ENCODE peak calls at places on chromosomes 6 and 20, in four cellular contexts. T is tibial nerve, Y is transverse colon, P is lower leg skin. F is an unnamed sample.

GRCh38 chr6:101391772-101392560 is 1.5 kb upstream of the GRIK2 start:
- DNase-seq in T (peak; percentile 18), Y (no peak), P (no peak), F (peak; percentile 2)

GRCh38 chr6:132401941-132402275 is 633 bp upstream of the MOXD1 start:
- DNase-seq in T (no peak), Y (no peak), P (no peak), F (no peak)

GRCh38 chr6:160347259-160348208 is 644 bp upstream of the SLC22A3 start:
- DNase-seq in T (no peak), Y (peak; percentile 41), P (no peak), F (no peak)

GRCh38 chr20:49384437-49385434 is 97.7 kb downstream of the KCNB1 start:
- DNase-seq in T (peak; percentile 50), Y (peak; percentile 71), P (no peak), F (peak; percentile 37)

GRCh38 chr6:106974999-106975698 is 620 bp upstream of the CD24 start:
- DNase-seq in T (no peak), Y (peak; percentile 71), P (peak; percentile 85), F (no peak)

GRCh38 chr6:169723991-169724553 is at the start of gene PHF10:
- DNase-seq in T (no peak), Y (peak; percentile 36), P (no peak), F (no peak)

GRCh38 chr6:139349464-139350020 is 24.9 kb downstream of the CITED2 start:
- DNase-seq in T (no peak), Y (no peak), P (no peak), F (no peak)

GRCh38 chr6:107110200-107110599 is 5.1 kb downstream of the BEND3 start:
- DNase-seq in T (no peak), Y (no peak), P (no peak), F (no peak)

GRCh38 chr6:67129780-67130179 is 1422.8 kb upstream of the EYS start:
- DNase-seq in T (no peak), Y (no peak), P (no peak), F (no peak)

GRCh38 chr6:106194949-106195919 is 109.1 kb downstream of the PRDM1 start:
- DNase-seq in T (no peak), Y (no peak), P (no peak), F (no peak)

GRCh38 chr6:44735631-44735963 is 348.1 kb downstream of the CDC5L start:
- DNase-seq in T (no peak), Y (no peak), P (no peak), F (no peak)

GRCh38 chr6:145551164-145551563 is 184.2 kb downstream of the EPM2A start:
- DNase-seq in T (no peak), Y (no peak), P (no peak), F (no peak)

GRCh38 chr6:15642276-15642675 is 20.6 kb downstream of the DTNBP1 start:
- DNase-seq in T (no peak), Y (no peak), P (no peak), F (no peak)

GRCh38 chr6:6634735-6635075 is 46.2 kb downstream of the LY86 start:
- DNase-seq in T (no peak), Y (no peak), P (no peak), F (no peak)

GRCh38 chr6:15628499-15629131 is 34.2 kb downstream of the DTNBP1 start:
- DNase-seq in T (no peak), Y (no peak), P (no peak), F (peak; percentile 26)

GRCh38 chr20:34375977-34376430 is 12.9 kb downstream of the ITCH start:
- DNase-seq in T (no peak), Y (no peak), P (peak; percentile 3), F (no peak)

GRCh38 chr6:15430947-15431405 is 185.1 kb downstream of the JARID2 start:
- DNase-seq in T (no peak), Y (no peak), P (peak; percentile 50), F (no peak)

GRCh38 chr20:38889792-38890496 is 36.3 kb upstream of the FAM83D start:
- DNase-seq in T (no peak), Y (no peak), P (no peak), F (no peak)

GRCh38 chr6:26272171-26272631 is 92.8 kb upstream of the BTN3A2 start:
- DNase-seq in T (no peak), Y (peak; percentile 75), P (peak; percentile 91), F (no peak)

GRCh38 chr6:26269406-26270120 is 95.4 kb upstream of the BTN3A2 start:
- DNase-seq in T (no peak), Y (no peak), P (no peak), F (no peak)

GRCh38 chr6:26270121-26270861 is 94.7 kb upstream of the BTN3A2 start:
- DNase-seq in T (no peak), Y (no peak), P (no peak), F (no peak)

GRCh38 chr6:26271640-26272090 is 93.3 kb upstream of the BTN3A2 start:
- DNase-seq in T (no peak), Y (peak; percentile 27), P (no peak), F (no peak)

GRCh38 chr6:26270903-26271639 is 93.9 kb upstream of the BTN3A2 start:
- DNase-seq in T (no peak), Y (peak; percentile 69), P (peak; percentile 90), F (no peak)
- TF ChIP-seq POLR2A in T (no peak), Y (peak; percentile 52), P (no peak), F (no peak)

DNA sequence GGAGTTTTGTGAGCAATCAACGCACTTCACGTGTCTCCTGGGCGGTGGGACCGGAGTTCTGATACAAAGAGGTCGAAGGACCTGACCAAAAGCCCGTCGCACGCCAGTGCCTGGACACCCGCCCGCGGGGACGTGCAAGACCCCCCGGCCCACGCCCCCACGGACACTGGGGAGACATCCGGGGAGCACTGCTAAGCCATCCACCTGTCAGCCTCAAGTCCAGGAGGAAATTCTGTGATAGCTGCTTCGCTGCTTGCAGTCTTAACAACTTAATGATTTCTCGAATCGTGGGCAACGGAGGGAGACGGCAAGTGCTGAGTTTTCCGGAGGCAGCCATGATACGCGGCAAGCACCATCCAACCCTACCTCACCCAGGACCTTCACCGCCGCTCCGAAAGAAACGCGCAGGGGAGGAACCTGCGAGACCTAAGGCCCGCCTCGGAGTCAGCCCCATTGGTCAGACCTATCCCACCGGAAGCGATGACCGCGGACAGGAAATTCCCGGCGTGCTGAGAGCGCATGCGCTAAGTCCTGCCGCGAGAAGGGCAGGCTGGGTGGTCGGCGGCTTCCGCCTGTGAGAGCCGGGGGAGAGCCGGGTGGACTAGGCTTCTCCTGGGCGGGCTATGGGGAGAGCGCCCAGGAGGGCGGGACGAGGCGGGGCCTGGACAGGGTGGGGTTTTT is at the start of gene TFB1M:
- DNase-seq in T (peak; percentile 94), Y (peak; percentile 99), P (peak; percentile 99), F (peak; percentile 46)
- TF ChIP-seq POLR2A in T (peak; percentile 74), Y (peak; percentile 92), P (peak; percentile 5), F (peak; percentile 86)

GRCh38 chr20:3204124-3204794 is at the start of gene DDRGK1:
- DNase-seq in T (peak; percentile 88), Y (peak; percentile 92), P (peak; percentile 98), F (peak; percentile 94)

GRCh38 chr20:3210346-3210745 is 1.0 kb downstream of the ITPA start:
- DNase-seq in T (no peak), Y (no peak), P (no peak), F (no peak)

GRCh38 chr20:3209946-3210317 is 634 bp downstream of the ITPA start:
- DNase-seq in T (no peak), Y (no peak), P (no peak), F (no peak)

GRCh38 chr20:3213226-3213625 is 3.9 kb downstream of the ITPA start:
- DNase-seq in T (no peak), Y (no peak), P (no peak), F (no peak)

DNA sequence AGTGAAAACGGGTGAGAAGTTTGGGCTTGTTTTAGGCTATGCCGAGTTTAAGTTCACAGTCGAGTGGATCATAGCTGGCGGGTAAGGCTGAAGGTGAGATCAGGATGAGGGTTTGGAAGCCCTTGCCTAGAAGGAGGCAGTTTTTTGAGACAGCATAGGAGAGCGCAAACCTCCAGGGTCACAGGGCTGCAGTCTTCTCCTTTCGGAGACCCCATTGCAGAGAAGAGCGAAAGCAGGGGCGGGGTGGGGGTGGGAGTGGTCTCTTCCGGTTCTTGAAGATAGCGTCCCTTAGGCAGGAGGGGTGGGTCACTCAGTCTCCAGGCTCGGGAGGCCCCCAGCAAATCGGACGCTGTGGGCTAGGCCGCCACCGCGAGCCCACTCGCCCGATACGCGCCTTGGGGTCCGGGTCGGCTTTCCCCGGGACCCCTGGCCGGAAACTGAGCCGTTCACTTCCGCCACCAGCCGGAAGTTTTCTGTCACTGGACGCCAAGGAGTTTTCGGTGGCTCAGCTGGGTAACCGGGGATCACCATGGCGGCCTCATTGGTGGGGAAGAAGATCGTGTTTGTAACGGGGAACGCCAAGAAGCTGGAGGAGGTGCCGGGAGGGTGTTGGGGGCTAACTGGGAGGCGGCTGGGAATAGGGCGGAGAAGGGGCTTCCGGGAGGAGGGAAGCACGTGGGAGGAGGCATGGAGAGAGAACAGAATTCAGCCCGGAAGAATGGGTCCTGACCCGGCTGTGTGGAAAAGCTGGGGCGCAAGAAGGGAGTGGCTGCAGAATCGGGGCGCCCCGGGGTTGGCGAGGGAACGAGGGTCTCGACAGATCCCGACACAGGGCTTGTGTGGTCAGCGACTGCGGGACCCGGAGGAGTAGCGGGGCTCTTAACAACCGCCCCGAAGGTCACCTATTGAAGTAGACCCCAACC is at the start of gene ITPA:
- DNase-seq in T (no peak), Y (peak; percentile 56), P (peak; percentile 92), F (peak; percentile 68)
- TF ChIP-seq POLR2A in T (no peak), Y (peak; percentile 15), P (no peak), F (peak; percentile 62)

DNA sequence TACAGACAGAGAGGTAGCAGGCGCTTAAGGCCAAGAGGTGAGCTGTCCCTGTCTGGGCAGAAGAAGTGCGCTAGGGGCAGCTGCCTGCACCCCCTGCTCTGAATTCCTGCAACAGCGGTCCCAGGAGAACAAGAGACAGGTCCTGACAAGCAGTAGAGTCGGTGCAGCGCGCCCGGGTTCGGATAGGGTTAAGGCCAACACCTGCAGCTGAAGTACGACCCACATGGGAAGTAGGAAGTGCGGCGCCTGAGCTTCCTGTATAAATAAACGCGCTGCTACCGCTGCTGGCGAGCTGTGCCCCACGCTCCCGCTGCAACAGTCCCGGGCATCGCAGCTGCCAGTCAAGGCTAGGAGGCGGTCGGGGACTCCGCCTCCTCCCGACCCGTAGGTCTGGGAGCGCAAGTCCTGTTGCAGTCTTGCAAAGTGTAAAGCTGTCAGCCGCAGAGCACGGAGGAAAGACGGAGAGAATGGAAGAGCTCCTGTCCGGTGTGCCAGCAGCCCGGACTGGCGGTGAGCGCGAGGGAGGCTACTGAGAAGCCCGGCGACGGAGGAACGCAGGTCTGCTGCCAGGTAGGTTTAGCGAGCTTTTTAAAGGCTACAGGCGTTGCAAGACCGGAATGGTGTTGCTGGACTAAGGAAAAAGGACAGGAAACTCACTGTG is at the start of gene RNF144B:
- DNase-seq in T (peak; percentile 45), Y (peak; percentile 88), P (peak; percentile 95), F (peak; percentile 74)
- TF ChIP-seq POLR2A in T (peak; percentile 37), Y (peak; percentile 82), P (no peak), F (peak; percentile 42)

GRCh38 chr6:125301435-125302391 is at the start of gene HDDC2:
- DNase-seq in T (no peak), Y (peak; percentile 75), P (peak; percentile 92), F (peak; percentile 57)
- TF ChIP-seq POLR2A in T (no peak), Y (peak; percentile 67), P (no peak), F (peak; percentile 73)

DNA sequence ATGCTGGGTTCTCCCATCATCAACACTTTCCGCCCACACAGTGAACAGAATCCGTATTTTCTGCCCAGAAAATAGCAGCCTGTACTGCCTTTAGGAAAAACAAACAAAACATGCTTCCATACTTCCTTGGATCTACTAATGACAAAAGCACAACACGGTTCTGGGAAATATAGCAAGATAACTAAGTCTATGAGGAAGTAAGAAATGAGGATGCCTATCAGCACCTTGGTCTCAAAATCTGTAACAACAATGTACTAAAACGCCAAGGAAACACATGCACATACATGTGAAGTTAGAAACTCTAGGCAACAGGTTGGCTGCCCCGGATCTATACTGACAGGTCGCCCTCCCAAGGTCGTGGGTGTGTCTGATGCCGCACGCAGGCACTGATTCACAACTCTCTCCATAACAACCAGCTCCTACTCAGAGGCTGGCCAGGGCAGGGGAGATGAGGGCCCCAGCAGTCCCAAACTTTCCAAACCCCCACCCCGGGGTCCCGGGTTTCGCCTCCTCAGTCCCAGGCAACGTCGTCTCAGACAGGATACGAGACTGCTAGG is 710 bp downstream of the BTBD9 start:
- DNase-seq in T (no peak), Y (peak; percentile 67), P (no peak), F (peak; percentile 49)
- TF ChIP-seq POLR2A in T (no peak), Y (no peak), P (no peak), F (no peak)